ENCODE peak calls at places on chromosome 3, in seven cellular contexts. F is stimulated activated CD8-positive, alpha-beta memory T cell treated with anti-CD3 and anti-CD28 coated beads, Interleukin-2, amount 100 ng/mL, for 1 hour; Z is right cardiac atrium; X is GM13977; O is choroid plexus epithelial cell; T is NCI-H748 treated with DMSO at 0.1 percent for 48 hours; L is stimulated activated CD4-positive, alpha-beta T cell treated with anti-CD3 and anti-CD28 coated beads, Interleukin-4, amount 100 ng/mL, for 48 hours. S is an unnamed sample.

GRCh38 chr3:71468311-71469130 is 115.0 kb downstream of the FOXP1 start:
- DNase-seq in O (no peak), T (no peak), F (no peak), L (no peak), X (no peak), Z (peak; percentile 66), S (no peak)

GRCh38 chr3:171459942-171460225 is 321 bp downstream of the TNIK start:
- DNase-seq in T (no peak), Z (no peak), L (no peak), F (no peak), O (peak; percentile 31), X (no peak), S (no peak)

GRCh38 chr3:16142350-16143050 is 32.0 kb upstream of the GALNT15 start:
- DNase-seq in T (no peak), O (no peak), F (no peak), L (no peak), X (no peak), Z (no peak), S (no peak)

GRCh38 chr3:170724599-170724998 is 138.7 kb upstream of the SLC7A14 start:
- DNase-seq in T (no peak), X (no peak), L (no peak), O (peak; percentile 71), F (no peak), Z (peak; percentile 64), S (no peak)

GRCh38 chr3:157111578-157111977 is 48.4 kb downstream of the CCNL1 start:
- DNase-seq in T (no peak), O (no peak), F (no peak), Z (peak; percentile 18), L (no peak), X (no peak), S (no peak)

GRCh38 chr3:195212749-195213085 is 58.2 kb downstream of the XXYLT1 start:
- DNase-seq in F (no peak), Z (no peak), L (no peak), T (no peak), X (no peak), O (no peak), S (no peak)

GRCh38 chr3:14366915-14367523 is 35.4 kb upstream of the SLC6A6 start:
- DNase-seq in T (no peak), X (no peak), F (no peak), O (no peak), L (no peak), Z (peak; percentile 40), S (no peak)

GRCh38 chr3:161413127-161413854 is 42.0 kb upstream of the SPTSSB start:
- DNase-seq in X (no peak), L (no peak), T (no peak), Z (peak; percentile 88), O (peak; percentile 55), F (no peak), S (no peak)

GRCh38 chr3:134647902-134648760 is 2.7 kb downstream of the KY start:
- DNase-seq in L (no peak), O (no peak), Z (no peak), T (no peak), F (no peak), X (no peak), S (no peak)

GRCh38 chr3:127611251-127611650 is 13.0 kb downstream of the MCM2 start:
- DNase-seq in L (no peak), X (no peak), T (no peak), F (no peak), O (no peak), Z (no peak), S (no peak)

GRCh38 chr3:140931016-140931454 is 10.6 kb upstream of the SLC25A36 start:
- DNase-seq in L (no peak), O (no peak), T (no peak), F (no peak), Z (no peak), X (no peak), S (peak; percentile 10)

GRCh38 chr3:169310190-169310918 is 353.2 kb downstream of the MECOM start:
- DNase-seq in X (no peak), T (no peak), Z (no peak), F (no peak), L (no peak), O (no peak), S (no peak)

GRCh38 chr3:147397911-147398809 is 8.2 kb downstream of the ZIC4 start:
- DNase-seq in O (peak; percentile 67), L (no peak), X (no peak), F (no peak), T (no peak), Z (no peak), S (no peak)

GRCh38 chr3:88480822-88481221 is 331.1 kb downstream of the C3orf38 start:
- DNase-seq in F (no peak), L (no peak), T (no peak), Z (no peak), X (no peak), O (peak; percentile 27), S (no peak)

GRCh38 chr3:58035512-58035867 is 27.3 kb downstream of the FLNB start:
- DNase-seq in X (no peak), L (no peak), Z (no peak), O (no peak), F (no peak), T (no peak), S (no peak)

GRCh38 chr3:52428151-52429005 is 16.5 kb downstream of the SEMA3G start:
- DNase-seq in T (no peak), Z (peak; percentile 84), X (peak; percentile 58), F (no peak), O (peak; percentile 90), L (no peak), S (peak; percentile 48)

GRCh38 chr3:192408007-192408655 is 319.2 kb downstream of the FGF12 start:
- DNase-seq in O (no peak), Z (peak; percentile 73), F (no peak), L (no peak), X (peak; percentile 23), T (no peak), S (peak; percentile 59)

GRCh38 chr3:58421004-58421403 is 12.6 kb downstream of the PDHB start:
- DNase-seq in X (no peak), L (no peak), O (no peak), T (no peak), Z (no peak), F (no peak), S (no peak)

GRCh38 chr3:196624008-196624790 is 15.3 kb upstream of the NRROS start:
- DNase-seq in F (no peak), X (peak; percentile 59), L (no peak), Z (no peak), T (no peak), O (no peak), S (no peak)

GRCh38 chr3:16338124-16338523 is 73.1 kb downstream of the OXNAD1 start:
- DNase-seq in Z (no peak), T (no peak), F (peak; percentile 14), L (no peak), O (peak; percentile 30), X (peak; percentile 52), S (no peak)

GRCh38 chr3:194736896-194737600 is 51.4 kb downstream of the FAM43A start:
- DNase-seq in X (no peak), O (no peak), Z (no peak), F (no peak), T (no peak), L (no peak), S (no peak)

GRCh38 chr3:43996379-43997301 is 245.0 kb upstream of the TOPAZ1 start:
- DNase-seq in F (no peak), X (peak; percentile 68), O (peak; percentile 24), L (peak; percentile 15), Z (no peak), T (peak; percentile 35), S (peak; percentile 62)

GRCh38 chr3:112799946-112800345 is 46.7 kb downstream of the CD200R1L start:
- DNase-seq in T (no peak), F (no peak), Z (no peak), L (no peak), X (no peak), O (peak; percentile 22), S (no peak)

GRCh38 chr3:122458992-122459391 is 43.1 kb upstream of the WDR5B start:
- DNase-seq in X (no peak), Z (no peak), T (no peak), F (no peak), O (peak; percentile 81), L (no peak), S (no peak)

GRCh38 chr3:190092250-190092649 is 28.4 kb downstream of the P3H2 start:
- DNase-seq in X (no peak), L (no peak), O (peak; percentile 82), F (no peak), T (no peak), Z (no peak), S (no peak)

GRCh38 chr3:36362216-36362615 is 18.1 kb upstream of the STAC start:
- DNase-seq in T (no peak), Z (no peak), O (peak; percentile 27), F (no peak), X (no peak), L (no peak), S (no peak)

GRCh38 chr3:56291953-56292352 is 176.3 kb downstream of the ERC2 start:
- DNase-seq in O (no peak), X (no peak), T (no peak), L (no peak), Z (no peak), F (no peak), S (no peak)

GRCh38 chr3:170725285-170725731 is 139.4 kb upstream of the SLC7A14 start:
- DNase-seq in L (no peak), O (peak; percentile 59), F (no peak), Z (no peak), X (no peak), T (no peak), S (no peak)

GRCh38 chr3:51538459-51539290 is at the start of gene RAD54L2:
- DNase-seq in L (peak; percentile 72), T (peak; percentile 22), Z (peak; percentile 94), O (peak; percentile 86), F (peak; percentile 67), X (peak; percentile 90), S (peak; percentile 85)

GRCh38 chr3:64223809-64224570 is 1.3 kb downstream of the PRICKLE2 start:
- DNase-seq in Z (peak; percentile 46), L (no peak), O (peak; percentile 68), T (no peak), F (no peak), X (no peak), S (no peak)

GRCh38 chr3:78978037-78978436 is 789.8 kb downstream of the ROBO1 start:
- DNase-seq in O (peak; percentile 45), X (no peak), L (no peak), F (no peak), T (peak; percentile 18), Z (no peak), S (no peak)

GRCh38 chr3:53750253-53751210 is 95.7 kb downstream of the CHDH start:
- DNase-seq in T (no peak), Z (peak; percentile 63), X (peak; percentile 48), F (no peak), L (no peak), O (no peak), S (no peak)

GRCh38 chr3:191352014-191352413 is 21.7 kb upstream of the UTS2B start:
- DNase-seq in O (no peak), Z (no peak), L (no peak), T (no peak), F (no peak), X (no peak), S (no peak)

GRCh38 chr3:66376568-66376967 is 124.3 kb downstream of the LRIG1 start:
- DNase-seq in F (no peak), Z (no peak), X (no peak), T (no peak), O (peak; percentile 96), L (no peak), S (no peak)

GRCh38 chr3:194328080-194328571 is 23.0 kb downstream of the CPN2 start:
- DNase-seq in L (no peak), X (peak; percentile 36), Z (no peak), T (no peak), F (no peak), O (peak; percentile 41), S (no peak)

GRCh38 chr3:59243476-59243875 is 193.7 kb upstream of the CFAP20DC start:
- DNase-seq in L (no peak), T (no peak), Z (no peak), O (no peak), F (no peak), X (no peak), S (no peak)

GRCh38 chr3:120450914-120451669 is at the start of gene FSTL1:
- DNase-seq in O (peak; percentile 64), T (no peak), L (no peak), X (no peak), Z (peak; percentile 91), F (no peak), S (peak; percentile 83)

GRCh38 chr3:135970500-135971116 is 5.1 kb downstream of the PPP2R3A start:
- DNase-seq in X (no peak), L (no peak), Z (no peak), T (no peak), F (no peak), O (no peak), S (no peak)

S was measured in nephron progenitor cell.